ENCODE peak calls at places on chromosome 1, in seven cellular contexts. One of them, this sample, is unnamed.

GRCh38 chr1:18300376-18300775 is 180.4 kb upstream of the KLHDC7A start:
- DNase-seq in H9: no peak
- DNase-seq in IMR-90: no peak
- DNase-seq in H1: no peak
- DNase-seq in neuronal stem cell: no peak
- DNase-seq in trophoblast cell: peak; percentile 61
- DNase-seq in mesenchymal stem cell: no peak
- DNase-seq in this sample: peak; percentile 75

GRCh38 chr1:39110882-39111281 is 84.7 kb downstream of the NDUFS5 start:
- DNase-seq in H9: no peak
- DNase-seq in IMR-90: peak; percentile 68
- DNase-seq in H1: no peak
- DNase-seq in neuronal stem cell: no peak
- DNase-seq in trophoblast cell: peak; percentile 83
- DNase-seq in mesenchymal stem cell: peak; percentile 87
- DNase-seq in this sample: no peak

GRCh38 chr1:26848947-26849774 is 13.8 kb upstream of the SFN start:
- DNase-seq in H9: no peak
- DNase-seq in IMR-90: peak; percentile 90
- DNase-seq in H1: no peak
- DNase-seq in neuronal stem cell: no peak
- DNase-seq in trophoblast cell: no peak
- DNase-seq in mesenchymal stem cell: peak; percentile 62
- DNase-seq in this sample: no peak

GRCh38 chr1:1873186-1873585 is 17.7 kb downstream of the GNB1 start:
- DNase-seq in H9: no peak
- DNase-seq in IMR-90: no peak
- DNase-seq in H1: no peak
- DNase-seq in neuronal stem cell: no peak
- DNase-seq in trophoblast cell: no peak
- DNase-seq in mesenchymal stem cell: no peak
- DNase-seq in this sample: no peak

GRCh38 chr1:174469687-174470086 is 21.9 kb downstream of the GPR52 start:
- DNase-seq in H9: no peak
- DNase-seq in IMR-90: no peak
- DNase-seq in H1: no peak
- DNase-seq in neuronal stem cell: no peak
- DNase-seq in trophoblast cell: no peak
- DNase-seq in mesenchymal stem cell: no peak
- DNase-seq in this sample: no peak

GRCh38 chr1:33841516-33841915 is 22.4 kb upstream of the HMGB4 start:
- DNase-seq in H9: no peak
- DNase-seq in IMR-90: no peak
- DNase-seq in H1: no peak
- DNase-seq in neuronal stem cell: no peak
- DNase-seq in trophoblast cell: peak; percentile 32
- DNase-seq in mesenchymal stem cell: no peak
- DNase-seq in this sample: no peak

GRCh38 chr1:109620396-109620817 is 770 bp downstream of the AMPD2 start:
- DNase-seq in H9: peak; percentile 49
- DNase-seq in IMR-90: peak; percentile 62
- DNase-seq in H1: no peak
- DNase-seq in neuronal stem cell: no peak
- DNase-seq in trophoblast cell: peak; percentile 68
- DNase-seq in mesenchymal stem cell: peak; percentile 85
- DNase-seq in this sample: peak; percentile 67

GRCh38 chr1:82160903-82161302 is 360.2 kb downstream of the ADGRL2 start:
- DNase-seq in H9: no peak
- DNase-seq in IMR-90: no peak
- DNase-seq in H1: no peak
- DNase-seq in neuronal stem cell: no peak
- DNase-seq in trophoblast cell: no peak
- DNase-seq in mesenchymal stem cell: peak; percentile 24
- DNase-seq in this sample: no peak

GRCh38 chr1:22114083-22115012 is 28.5 kb downstream of the WNT4 start:
- DNase-seq in H9: peak; percentile 28
- DNase-seq in IMR-90: peak; percentile 76
- DNase-seq in H1: no peak
- DNase-seq in neuronal stem cell: peak; percentile 30
- DNase-seq in trophoblast cell: no peak
- DNase-seq in mesenchymal stem cell: peak; percentile 76
- DNase-seq in this sample: no peak

GRCh38 chr1:233520510-233521191 is 93.3 kb upstream of the KCNK1 start:
- DNase-seq in H9: no peak
- DNase-seq in IMR-90: no peak
- DNase-seq in H1: no peak
- DNase-seq in neuronal stem cell: no peak
- DNase-seq in trophoblast cell: no peak
- DNase-seq in mesenchymal stem cell: no peak
- DNase-seq in this sample: peak; percentile 31

GRCh38 chr1:116325922-116326321 is 47.1 kb upstream of the ATP1A1 start:
- DNase-seq in H9: no peak
- DNase-seq in IMR-90: no peak
- DNase-seq in H1: no peak
- DNase-seq in neuronal stem cell: no peak
- DNase-seq in trophoblast cell: no peak
- DNase-seq in mesenchymal stem cell: no peak
- DNase-seq in this sample: peak; percentile 37

GRCh38 chr1:183600136-183600535 is 9.9 kb upstream of the NCF2 start:
- DNase-seq in H9: no peak
- DNase-seq in IMR-90: peak; percentile 92
- DNase-seq in H1: no peak
- DNase-seq in neuronal stem cell: no peak
- DNase-seq in trophoblast cell: no peak
- DNase-seq in mesenchymal stem cell: peak; percentile 61
- DNase-seq in this sample: no peak

GRCh38 chr1:163970699-163971098 is 588.3 kb upstream of the PBX1 start:
- DNase-seq in H9: no peak
- DNase-seq in IMR-90: no peak
- DNase-seq in H1: no peak
- DNase-seq in neuronal stem cell: no peak
- DNase-seq in trophoblast cell: no peak
- DNase-seq in mesenchymal stem cell: no peak
- DNase-seq in this sample: no peak

GRCh38 chr1:15950302-15950701 is 25.6 kb downstream of the ZBTB17 start:
- DNase-seq in H9: no peak
- DNase-seq in IMR-90: no peak
- DNase-seq in H1: no peak
- DNase-seq in neuronal stem cell: no peak
- DNase-seq in trophoblast cell: no peak
- DNase-seq in mesenchymal stem cell: no peak
- DNase-seq in this sample: no peak

GRCh38 chr1:230207598-230207997 is 140.6 kb downstream of the GALNT2 start:
- DNase-seq in H9: no peak
- DNase-seq in IMR-90: no peak
- DNase-seq in H1: no peak
- DNase-seq in neuronal stem cell: no peak
- DNase-seq in trophoblast cell: no peak
- DNase-seq in mesenchymal stem cell: no peak
- DNase-seq in this sample: no peak
- H4K8ac ChIP-seq in H9: no peak overlapping the region
- H4K8ac ChIP-seq in IMR-90: no peak overlapping the region
- H4K8ac ChIP-seq in H1: peak overlapping the region; percentile 14
- H4K8ac ChIP-seq in neuronal stem cell: no peak overlapping the region
- H4K8ac ChIP-seq in trophoblast cell: no peak overlapping the region
- H4K8ac ChIP-seq in mesenchymal stem cell: no peak overlapping the region
- H4K8ac ChIP-seq in this sample: no peak overlapping the region

GRCh38 chr1:187417524-187417923 is 588.8 kb downstream of the PLA2G4A start:
- DNase-seq in H9: no peak
- DNase-seq in IMR-90: no peak
- DNase-seq in H1: no peak
- DNase-seq in neuronal stem cell: no peak
- DNase-seq in trophoblast cell: no peak
- DNase-seq in mesenchymal stem cell: no peak
- DNase-seq in this sample: peak; percentile 59
- H4K8ac ChIP-seq in H9: no peak overlapping the region
- H4K8ac ChIP-seq in IMR-90: no peak overlapping the region
- H4K8ac ChIP-seq in H1: no peak overlapping the region
- H4K8ac ChIP-seq in neuronal stem cell: no peak overlapping the region
- H4K8ac ChIP-seq in trophoblast cell: no peak overlapping the region
- H4K8ac ChIP-seq in mesenchymal stem cell: no peak overlapping the region
- H4K8ac ChIP-seq in this sample: no peak overlapping the region

GRCh38 chr1:205989786-205990185 is 13.4 kb downstream of the RAB7B start:
- DNase-seq in H9: no peak
- DNase-seq in IMR-90: no peak
- DNase-seq in H1: no peak
- DNase-seq in neuronal stem cell: no peak
- DNase-seq in trophoblast cell: no peak
- DNase-seq in mesenchymal stem cell: no peak
- DNase-seq in this sample: no peak
- H4K8ac ChIP-seq in H9: no peak overlapping the region
- H4K8ac ChIP-seq in IMR-90: no peak overlapping the region
- H4K8ac ChIP-seq in H1: no peak overlapping the region
- H4K8ac ChIP-seq in neuronal stem cell: no peak overlapping the region
- H4K8ac ChIP-seq in trophoblast cell: no peak overlapping the region
- H4K8ac ChIP-seq in mesenchymal stem cell: no peak overlapping the region
- H4K8ac ChIP-seq in this sample: no peak overlapping the region

GRCh38 chr1:87056974-87057373 is 142.5 kb downstream of the HS2ST1 start:
- DNase-seq in H9: no peak
- DNase-seq in IMR-90: no peak
- DNase-seq in H1: no peak
- DNase-seq in neuronal stem cell: no peak
- DNase-seq in trophoblast cell: no peak
- DNase-seq in mesenchymal stem cell: no peak
- DNase-seq in this sample: no peak
- H4K8ac ChIP-seq in H9: no peak overlapping the region
- H4K8ac ChIP-seq in IMR-90: no peak overlapping the region
- H4K8ac ChIP-seq in H1: no peak overlapping the region
- H4K8ac ChIP-seq in neuronal stem cell: no peak overlapping the region
- H4K8ac ChIP-seq in trophoblast cell: no peak overlapping the region
- H4K8ac ChIP-seq in mesenchymal stem cell: no peak overlapping the region
- H4K8ac ChIP-seq in this sample: no peak overlapping the region

DNA sequence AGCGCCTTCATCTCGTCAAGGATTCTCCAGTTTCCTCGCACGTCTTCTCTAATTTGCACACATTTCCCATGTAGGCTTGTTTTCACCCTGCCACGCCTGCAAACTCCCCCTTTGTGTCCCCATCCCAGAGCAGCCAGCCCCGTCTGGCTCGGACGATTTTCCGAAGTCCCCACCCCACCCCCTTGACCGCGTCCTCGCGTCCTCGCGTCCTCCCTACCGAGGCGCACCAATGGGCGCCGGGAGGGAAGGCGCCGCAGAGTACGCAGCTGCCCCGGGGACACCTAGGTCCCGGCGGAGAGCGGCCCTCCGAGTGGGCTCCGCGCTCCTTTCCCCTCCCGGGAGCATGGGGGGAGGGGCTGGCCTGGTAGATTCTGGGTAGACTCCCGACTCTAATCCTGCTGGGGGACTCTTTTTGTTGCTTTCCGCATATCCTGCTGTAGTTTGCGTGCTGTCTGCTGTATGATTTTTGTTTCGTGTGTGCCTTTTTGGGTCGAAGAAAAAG is 1.3 kb downstream of the CACHD1 start:
- DNase-seq in H9: peak; percentile 55
- DNase-seq in IMR-90: no peak
- DNase-seq in H1: no peak
- DNase-seq in neuronal stem cell: peak; percentile 48
- DNase-seq in trophoblast cell: no peak
- DNase-seq in mesenchymal stem cell: peak; percentile 40
- DNase-seq in this sample: peak; percentile 74
- H4K8ac ChIP-seq in H9: no peak overlapping the region
- H4K8ac ChIP-seq in IMR-90: no peak overlapping the region
- H4K8ac ChIP-seq in H1: no peak overlapping the region
- H4K8ac ChIP-seq in neuronal stem cell: no peak overlapping the region
- H4K8ac ChIP-seq in trophoblast cell: no peak overlapping the region
- H4K8ac ChIP-seq in mesenchymal stem cell: no peak overlapping the region
- H4K8ac ChIP-seq in this sample: no peak overlapping the region

GRCh38 chr1:200495901-200496300 is 86.1 kb upstream of the ZNF281 start:
- DNase-seq in H9: no peak
- DNase-seq in IMR-90: no peak
- DNase-seq in H1: no peak
- DNase-seq in neuronal stem cell: no peak
- DNase-seq in trophoblast cell: no peak
- DNase-seq in mesenchymal stem cell: no peak
- DNase-seq in this sample: no peak
- H4K8ac ChIP-seq in H9: no peak overlapping the region
- H4K8ac ChIP-seq in IMR-90: no peak overlapping the region
- H4K8ac ChIP-seq in H1: no peak overlapping the region
- H4K8ac ChIP-seq in neuronal stem cell: no peak overlapping the region
- H4K8ac ChIP-seq in trophoblast cell: no peak overlapping the region
- H4K8ac ChIP-seq in mesenchymal stem cell: no peak overlapping the region
- H4K8ac ChIP-seq in this sample: no peak overlapping the region

GRCh38 chr1:12301518-12302237 is 71.8 kb downstream of the VPS13D start:
- DNase-seq in H9: no peak
- DNase-seq in IMR-90: no peak
- DNase-seq in H1: no peak
- DNase-seq in neuronal stem cell: no peak
- DNase-seq in trophoblast cell: no peak
- DNase-seq in mesenchymal stem cell: no peak
- DNase-seq in this sample: no peak

GRCh38 chr1:12300706-12301105 is 70.9 kb downstream of the VPS13D start:
- DNase-seq in H9: no peak
- DNase-seq in IMR-90: no peak
- DNase-seq in H1: no peak
- DNase-seq in neuronal stem cell: no peak
- DNase-seq in trophoblast cell: no peak
- DNase-seq in mesenchymal stem cell: no peak
- DNase-seq in this sample: no peak

GRCh38 chr1:12302798-12303447 is 73.1 kb downstream of the VPS13D start:
- DNase-seq in H9: no peak
- DNase-seq in IMR-90: peak; percentile 49
- DNase-seq in H1: no peak
- DNase-seq in neuronal stem cell: no peak
- DNase-seq in trophoblast cell: no peak
- DNase-seq in mesenchymal stem cell: peak; percentile 3
- DNase-seq in this sample: no peak

GRCh38 chr1:12309783-12310742 is 80.2 kb downstream of the VPS13D start:
- DNase-seq in H9: no peak
- DNase-seq in IMR-90: no peak
- DNase-seq in H1: no peak
- DNase-seq in neuronal stem cell: no peak
- DNase-seq in trophoblast cell: no peak
- DNase-seq in mesenchymal stem cell: no peak
- DNase-seq in this sample: no peak

DNA sequence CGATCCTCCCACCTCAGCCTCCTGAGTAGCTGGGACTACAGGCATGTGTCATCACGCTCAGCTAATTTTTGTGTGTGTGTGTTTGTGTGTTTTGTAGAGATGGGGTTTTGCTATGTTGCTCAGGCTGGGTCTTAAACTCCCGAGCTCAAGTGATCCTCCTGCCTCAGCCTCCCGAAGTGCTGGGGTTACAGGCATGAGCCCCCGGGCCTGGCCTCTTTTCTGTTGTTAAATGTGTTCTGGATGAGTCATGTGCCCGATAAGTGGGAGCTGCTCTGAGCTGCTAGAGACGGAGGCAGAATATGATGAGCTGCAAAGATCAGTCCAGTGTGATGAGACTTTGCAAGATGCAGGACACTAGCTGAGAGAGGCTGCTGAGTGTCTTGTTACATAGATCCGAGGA is 75.5 kb downstream of the VPS13D start:
- DNase-seq in H9: no peak
- DNase-seq in IMR-90: no peak
- DNase-seq in H1: no peak
- DNase-seq in neuronal stem cell: no peak
- DNase-seq in trophoblast cell: no peak
- DNase-seq in mesenchymal stem cell: peak; percentile 19
- DNase-seq in this sample: no peak
- H4K8ac ChIP-seq in H9: no peak overlapping the region
- H4K8ac ChIP-seq in IMR-90: no peak overlapping the region
- H4K8ac ChIP-seq in H1: no peak overlapping the region
- H4K8ac ChIP-seq in neuronal stem cell: no peak overlapping the region
- H4K8ac ChIP-seq in trophoblast cell: no peak overlapping the region
- H4K8ac ChIP-seq in mesenchymal stem cell: no peak overlapping the region
- H4K8ac ChIP-seq in this sample: no peak overlapping the region

This sample was measured in mesendoderm.